ENCODE peak calls at places on chromosomes 2 and 18, in ten cellular contexts. W is fibroblast of mammary gland, J is endothelial cell, K is esophagus squamous epithelium, R is tibial nerve, Z is astrocyte, M is tibial artery, D is RWPE1, I is stomach, C is GM13976. X is an unnamed sample.

GRCh38 chr2:189128961-189129360 is 50.6 kb downstream of the COL5A2 start:
- DNase-seq in W (peak; percentile 71), J (no peak), K (no peak), R (no peak), Z (peak; percentile 28), M (no peak), D (no peak), I (no peak), C (no peak), X (no peak)

GRCh38 chr2:170498559-170498958 is 216.6 kb upstream of the SP5 start:
- DNase-seq in W (no peak), J (no peak), K (no peak), R (no peak), Z (no peak), M (no peak), D (no peak), I (no peak), C (no peak), X (no peak)

GRCh38 chr18:24126155-24126947 is 12.5 kb upstream of the CABYR start:
- DNase-seq in W (peak; percentile 7), J (no peak), K (no peak), R (no peak), Z (peak; percentile 23), M (no peak), D (no peak), I (no peak), C (no peak), X (no peak)

GRCh38 chr2:231370749-231371429 is 24.6 kb upstream of the B3GNT7 start:
- DNase-seq in W (no peak), J (no peak), K (no peak), R (no peak), Z (no peak), M (no peak), D (no peak), I (no peak), C (no peak), X (no peak)

GRCh38 chr2:43306197-43306596 is 79.8 kb upstream of the ZFP36L2 start:
- DNase-seq in W (no peak), J (no peak), K (no peak), R (no peak), Z (no peak), M (no peak), D (no peak), I (no peak), C (no peak), X (no peak)

GRCh38 chr2:21438949-21439348 is 315.2 kb downstream of the TDRD15 start:
- DNase-seq in W (peak; percentile 2), J (no peak), K (no peak), R (no peak), Z (peak; percentile 20), M (no peak), D (no peak), I (no peak), C (no peak), X (no peak)

GRCh38 chr2:62309465-62310091 is 113.7 kb downstream of the B3GNT2 start:
- DNase-seq in W (no peak), J (peak; percentile 24), K (no peak), R (no peak), Z (no peak), M (no peak), D (no peak), I (no peak), C (peak; percentile 75), X (no peak)

GRCh38 chr2:29129586-29130281 is 14.5 kb downstream of the CLIP4 start:
- DNase-seq in W (no peak), J (no peak), K (no peak), R (no peak), Z (no peak), M (no peak), D (no peak), I (no peak), C (no peak), X (no peak)

GRCh38 chr2:150919899-150920298 is 341.8 kb downstream of the RBM43 start:
- DNase-seq in W (no peak), J (no peak), K (no peak), R (no peak), Z (peak; percentile 31), M (no peak), D (no peak), I (no peak), C (no peak), X (no peak)

GRCh38 chr2:72989770-72990556 is 72.6 kb downstream of the EMX1 start:
- DNase-seq in W (peak; percentile 90), J (no peak), K (no peak), R (no peak), Z (peak; percentile 42), M (peak; percentile 69), D (no peak), I (peak; percentile 21), C (no peak), X (peak; percentile 5)

GRCh38 chr2:164302786-164303185 is 318.5 kb downstream of the GRB14 start:
- DNase-seq in W (no peak), J (no peak), K (no peak), R (no peak), Z (no peak), M (no peak), D (no peak), I (no peak), C (no peak), X (no peak)
- TF ChIP-seq CTCF in W (no peak), J (no peak), K (no peak), R (no peak), Z (no peak), M (no peak), D (no peak), I (no peak), C (no peak), X (no peak)

GRCh38 chr2:45859682-45860081 is 208.2 kb downstream of the PRKCE start:
- DNase-seq in W (no peak), J (no peak), K (no peak), R (no peak), Z (no peak), M (no peak), D (no peak), I (no peak), C (no peak), X (no peak)

GRCh38 chr2:45867349-45867748 is 215.9 kb downstream of the PRKCE start:
- DNase-seq in W (no peak), J (no peak), K (no peak), R (no peak), Z (no peak), M (no peak), D (no peak), I (no peak), C (peak; percentile 27), X (no peak)

GRCh38 chr2:45860136-45861106 is 208.9 kb downstream of the PRKCE start:
- DNase-seq in W (peak; percentile 72), J (no peak), K (no peak), R (peak; percentile 81), Z (peak; percentile 36), M (no peak), D (no peak), I (peak; percentile 33), C (no peak), X (no peak)

GRCh38 chr2:45857848-45858520 is 206.5 kb downstream of the PRKCE start:
- DNase-seq in W (no peak), J (no peak), K (no peak), R (no peak), Z (no peak), M (no peak), D (no peak), I (peak; percentile 77), C (no peak), X (no peak)

GRCh38 chr2:45862843-45863242 is 211.4 kb downstream of the PRKCE start:
- DNase-seq in W (no peak), J (no peak), K (no peak), R (no peak), Z (no peak), M (no peak), D (no peak), I (no peak), C (no peak), X (no peak)
- TF ChIP-seq CTCF in W (no peak), J (no peak), K (no peak), R (no peak), Z (no peak), M (no peak), D (no peak), I (no peak), C (no peak), X (no peak)

GRCh38 chr2:6975988-6976387 is 58.8 kb downstream of the RNF144A start:
- DNase-seq in W (peak; percentile 50), J (no peak), K (no peak), R (no peak), Z (peak; percentile 55), M (no peak), D (peak; percentile 70), I (no peak), C (no peak), X (no peak)

GRCh38 chr2:6978991-6979390 is 61.8 kb downstream of the RNF144A start:
- DNase-seq in W (no peak), J (no peak), K (no peak), R (no peak), Z (no peak), M (no peak), D (no peak), I (no peak), C (no peak), X (no peak)

GRCh38 chr2:6973895-6974545 is 56.8 kb downstream of the RNF144A start:
- DNase-seq in W (peak; percentile 31), J (no peak), K (no peak), R (no peak), Z (peak; percentile 50), M (no peak), D (peak; percentile 74), I (no peak), C (no peak), X (no peak)

GRCh38 chr2:6977095-6977777 is 60.0 kb downstream of the RNF144A start:
- DNase-seq in W (peak; percentile 74), J (no peak), K (no peak), R (no peak), Z (peak; percentile 46), M (peak; percentile 73), D (peak; percentile 29), I (peak; percentile 74), C (no peak), X (no peak)

DNA sequence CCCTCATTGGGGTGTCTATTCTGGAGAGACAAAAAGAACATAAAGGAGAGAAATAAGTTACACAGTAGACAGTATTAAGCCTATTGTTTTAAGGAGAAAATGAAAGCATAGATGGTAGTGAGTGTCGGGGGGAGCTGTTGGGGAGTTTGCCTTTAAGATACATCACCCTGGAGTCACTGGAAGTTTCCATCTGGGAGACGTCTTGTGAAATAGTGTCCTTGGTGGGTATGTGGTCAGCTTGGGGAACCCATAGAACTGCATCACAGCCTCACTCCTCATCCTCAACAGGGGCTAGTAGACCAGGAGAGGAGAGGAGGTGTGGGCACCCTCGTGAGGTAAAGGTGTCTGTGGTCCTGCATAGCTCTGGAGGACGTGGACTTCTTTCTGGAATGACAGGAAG is 60.6 kb downstream of the RNF144A start:
- DNase-seq in W (peak; percentile 38), J (no peak), K (no peak), R (no peak), Z (no peak), M (no peak), D (no peak), I (no peak), C (no peak), X (no peak)
- TF ChIP-seq CTCF in W (no peak), J (no peak), K (no peak), R (no peak), Z (no peak), M (no peak), D (no peak), I (no peak), C (no peak), X (no peak)

DNA sequence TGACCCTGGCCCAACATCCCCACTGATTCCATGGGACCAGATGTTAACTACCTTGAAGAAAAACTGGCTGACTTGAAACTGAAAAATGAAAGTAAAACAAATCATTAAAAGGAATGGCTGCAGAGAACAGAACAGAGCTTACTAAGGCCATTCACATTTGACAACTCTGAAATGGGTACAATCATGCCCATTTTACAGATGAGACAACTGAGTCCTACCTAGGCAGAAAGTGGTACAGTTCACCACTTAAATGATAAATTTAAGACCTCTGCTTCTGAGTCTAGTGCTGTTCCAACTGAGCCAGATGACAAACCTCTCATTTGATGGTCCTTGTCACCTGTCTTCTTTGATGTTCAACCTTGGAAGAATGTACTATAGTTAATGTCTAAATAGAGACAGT is 65.8 kb downstream of the THNSL2 start:
- DNase-seq in W (no peak), J (no peak), K (no peak), R (no peak), Z (no peak), M (no peak), D (no peak), I (no peak), C (no peak), X (no peak)
- TF ChIP-seq CTCF in W (no peak), J (no peak), K (no peak), R (no peak), Z (no peak), M (no peak), D (no peak), I (no peak), C (no peak), X (no peak)